ENCODE peak calls at places on chromosomes 4 and X, in eight cellular contexts. X, F, T, W, A, K, G and O are unnamed samples. For H3K4me1, the result is how much of the 10 kb centered on the place peaks cover.

GRCh38 chr4:66911898-66912297 is 633.4 kb downstream of the CENPC start:
- DNase-seq in A (no peak), F (no peak), K (no peak), X (peak), W (peak), G (peak), T (no peak), O (no peak)

GRCh38 chr4:4659871-4660651 is 118.2 kb upstream of the STX18 start:
- DNase-seq in K (no peak), W (peak), F (peak), T (no peak), G (peak), X (no peak), A (no peak), O (no peak)

GRCh38 chrX:9708923-9709553 is 56.6 kb downstream of the GPR143 start:
- DNase-seq in F (peak), G (peak), K (peak), A (peak), T (peak), W (peak), X (peak), O (peak)

GRCh38 chr4:188660796-188661195 is 521.6 kb downstream of the TRIML1 start:
- DNase-seq in K (no peak), A (no peak), T (no peak), G (no peak), F (no peak), W (no peak), X (peak), O (no peak)

GRCh38 chr4:14632041-14632440 is 370.2 kb upstream of the CPEB2 start:
- DNase-seq in G (no peak), A (no peak), W (no peak), K (no peak), T (no peak), F (no peak), X (no peak), O (no peak)

GRCh38 chrX:27336466-27337091 is 126.6 kb downstream of the PPP4R3C start:
- DNase-seq in F (peak), T (peak), K (peak), G (peak), A (peak), X (peak), W (no peak), O (peak)

GRCh38 chr4:177339794-177340374 is 30.2 kb downstream of the NEIL3 start:
- DNase-seq in X (peak), T (no peak), F (peak), W (peak), A (no peak), G (peak), K (no peak), O (no peak)

GRCh38 chrX:45505214-45505613 is 304.5 kb upstream of the DIPK2B start:
- DNase-seq in T (no peak), K (no peak), W (peak), G (peak), X (no peak), F (peak), A (no peak), O (no peak)

GRCh38 chrX:119398974-119399771 is at the start of gene SLC25A43:
- DNase-seq in T (peak), A (peak), G (peak), W (no peak), K (peak), X (peak), F (peak), O (peak)

GRCh38 chr4:84418032-84418709 is 80.9 kb downstream of the NKX6-1 start:
- DNase-seq in A (no peak), F (no peak), T (peak), K (no peak), W (no peak), G (no peak), X (no peak), O (no peak)

GRCh38 chr4:57156242-57156990 is 46.2 kb upstream of the IGFBP7 start:
- DNase-seq in W (no peak), A (no peak), G (no peak), F (peak), K (no peak), T (no peak), X (no peak), O (no peak)

GRCh38 chr4:109703664-109704351 is 563 bp upstream of the CASP6 start:
- DNase-seq in T (no peak), X (no peak), W (no peak), G (peak), A (no peak), K (no peak), F (no peak), O (no peak)

GRCh38 chr4:146511381-146511780 is 10.4 kb downstream of the SLC10A7 start:
- DNase-seq in F (no peak), T (no peak), X (no peak), K (no peak), W (no peak), A (no peak), G (no peak), O (no peak)

GRCh38 chr4:146513548-146513947 is 8.2 kb downstream of the SLC10A7 start:
- DNase-seq in T (no peak), K (no peak), F (no peak), G (no peak), X (no peak), W (no peak), A (no peak), O (no peak)

GRCh38 chr4:146508229-146508939 is 13.4 kb downstream of the SLC10A7 start:
- DNase-seq in F (no peak), K (no peak), T (no peak), A (no peak), W (no peak), X (no peak), G (no peak), O (no peak)

GRCh38 chr4:146507607-146508006 is 14.1 kb downstream of the SLC10A7 start:
- DNase-seq in F (no peak), X (no peak), W (no peak), A (no peak), T (no peak), K (no peak), G (no peak), O (no peak)

GRCh38 chr4:146510942-146511341 is 10.8 kb downstream of the SLC10A7 start:
- DNase-seq in F (no peak), T (no peak), K (no peak), X (no peak), G (no peak), A (no peak), W (no peak), O (no peak)
- TF ChIP-seq CTCF in F (no peak), T (no peak), K (no peak), X (no peak), G (peak), A (peak), W (no peak), O (no peak)

DNA sequence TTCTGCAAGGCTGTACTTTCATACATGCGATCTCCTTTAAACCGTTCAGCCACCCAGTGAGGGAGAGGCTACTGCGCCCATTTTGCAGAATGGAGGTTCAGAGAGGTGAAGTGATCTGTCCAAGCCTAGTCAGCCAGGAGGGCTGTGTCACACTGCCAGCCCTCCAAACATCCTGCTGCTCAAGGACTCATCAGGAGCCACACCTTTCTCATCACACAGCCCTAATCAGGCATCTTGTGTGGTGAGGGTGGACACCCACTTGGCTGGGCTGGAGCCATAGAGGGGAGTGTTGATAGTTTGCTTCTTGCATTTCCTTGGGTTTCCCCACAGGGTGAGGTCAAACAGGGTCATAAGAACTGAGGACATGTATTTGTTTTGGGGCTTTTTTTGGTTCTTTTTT is 5.4 kb upstream of the CXCR3 start:
- DNase-seq in K (no peak), W (no peak), F (no peak), T (no peak), A (no peak), G (no peak), X (no peak), O (no peak)
- H3K4me1 ChIP-seq in K (under half), W (under half), F (under half), T (under half), A (under half), G (under half), X (half or more), O (under half)

GRCh38 chrX:104482757-104483156 is 83.2 kb upstream of the IL1RAPL2 start:
- DNase-seq in G (no peak), A (no peak), X (peak), K (no peak), F (no peak), T (no peak), W (no peak), O (no peak)
- TF ChIP-seq CTCF in G (no peak), A (peak), X (peak), K (no peak), F (peak), T (no peak), W (no peak), O (no peak)

GRCh38 chrX:38930474-38930873 is 129.2 kb downstream of the MID1IP1 start:
- DNase-seq in K (no peak), X (no peak), W (no peak), A (no peak), F (no peak), G (no peak), T (no peak), O (no peak)
- H3K4me1 ChIP-seq in K (under half), X (under half), W (under half), A (under half), F (under half), G (under half), T (under half), O (under half)

GRCh38 chrX:40576291-40576690 is 4.5 kb upstream of the ATP6AP2 start:
- DNase-seq in A (no peak), K (no peak), W (no peak), G (no peak), X (no peak), F (no peak), T (no peak), O (no peak)

GRCh38 chrX:40578039-40578438 is 2.7 kb upstream of the ATP6AP2 start:
- DNase-seq in K (no peak), F (no peak), X (no peak), G (no peak), T (no peak), A (no peak), W (no peak), O (no peak)

GRCh38 chrX:40571600-40571999 is 9.2 kb upstream of the ATP6AP2 start:
- DNase-seq in G (no peak), F (no peak), T (no peak), W (no peak), X (no peak), K (no peak), A (no peak), O (no peak)

GRCh38 chrX:40570346-40571093 is 10.2 kb upstream of the ATP6AP2 start:
- DNase-seq in X (no peak), G (peak), W (no peak), T (no peak), A (no peak), K (no peak), F (no peak), O (no peak)

GRCh38 chrX:40573763-40574162 is 7.0 kb upstream of the ATP6AP2 start:
- DNase-seq in T (peak), K (no peak), X (peak), A (peak), F (peak), G (peak), W (no peak), O (no peak)
- TF ChIP-seq CTCF in T (no peak), K (no peak), X (peak), A (peak), F (peak), G (peak), W (peak), O (peak)

GRCh38 chr4:1041147-1041935 is 29.9 kb downstream of the FGFRL1 start:
- DNase-seq in T (no peak), F (peak), W (peak), G (peak), K (peak), X (no peak), A (no peak), O (no peak)
- H3K4me1 ChIP-seq in T (under half), F (half or more), W (half or more), G (under half), K (under half), X (under half), A (under half), O (under half)

DNA sequence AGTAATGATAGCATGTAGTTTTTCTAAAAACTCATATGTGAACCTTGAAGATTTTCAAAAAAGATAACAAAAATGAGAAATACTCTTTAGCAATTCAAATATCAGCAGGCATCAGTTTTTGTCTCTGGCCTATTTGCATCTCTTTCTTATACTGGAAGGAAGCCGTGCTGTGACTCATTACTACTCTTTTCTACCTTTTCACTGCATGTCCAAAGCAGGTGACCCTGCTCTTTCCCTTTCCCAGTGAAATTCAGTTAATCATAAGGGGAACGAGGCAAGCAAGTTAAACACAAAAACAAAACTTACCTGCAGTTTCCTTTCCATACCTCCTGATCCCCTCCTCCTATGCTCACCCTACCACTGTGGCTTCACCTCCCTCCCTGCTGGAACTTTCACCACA is 9.3 kb downstream of the SPATA4 start:
- DNase-seq in X (no peak), F (no peak), W (no peak), A (no peak), G (no peak), K (no peak), T (no peak), O (no peak)
- TF ChIP-seq CTCF in X (no peak), F (no peak), W (no peak), A (no peak), G (no peak), K (no peak), T (no peak), O (no peak)

GRCh38 chr4:17812801-17813200 is 2.0 kb downstream of the NCAPG start:
- DNase-seq in G (peak), T (no peak), K (no peak), F (no peak), X (no peak), A (no peak), W (no peak), O (no peak)

GRCh38 chr4:17809667-17810066 is 890 bp downstream of the DCAF16 start:
- DNase-seq in F (no peak), X (no peak), A (no peak), G (no peak), T (no peak), W (no peak), K (no peak), O (no peak)

GRCh38 chr4:17812125-17812524 is 1.3 kb downstream of the NCAPG start:
- DNase-seq in G (no peak), X (no peak), F (no peak), T (no peak), K (no peak), A (no peak), W (no peak), O (no peak)

GRCh38 chr4:17811078-17811603 is 362 bp downstream of the NCAPG start:
- DNase-seq in F (no peak), G (no peak), W (no peak), X (peak), K (peak), A (no peak), T (peak), O (peak)

DNA sequence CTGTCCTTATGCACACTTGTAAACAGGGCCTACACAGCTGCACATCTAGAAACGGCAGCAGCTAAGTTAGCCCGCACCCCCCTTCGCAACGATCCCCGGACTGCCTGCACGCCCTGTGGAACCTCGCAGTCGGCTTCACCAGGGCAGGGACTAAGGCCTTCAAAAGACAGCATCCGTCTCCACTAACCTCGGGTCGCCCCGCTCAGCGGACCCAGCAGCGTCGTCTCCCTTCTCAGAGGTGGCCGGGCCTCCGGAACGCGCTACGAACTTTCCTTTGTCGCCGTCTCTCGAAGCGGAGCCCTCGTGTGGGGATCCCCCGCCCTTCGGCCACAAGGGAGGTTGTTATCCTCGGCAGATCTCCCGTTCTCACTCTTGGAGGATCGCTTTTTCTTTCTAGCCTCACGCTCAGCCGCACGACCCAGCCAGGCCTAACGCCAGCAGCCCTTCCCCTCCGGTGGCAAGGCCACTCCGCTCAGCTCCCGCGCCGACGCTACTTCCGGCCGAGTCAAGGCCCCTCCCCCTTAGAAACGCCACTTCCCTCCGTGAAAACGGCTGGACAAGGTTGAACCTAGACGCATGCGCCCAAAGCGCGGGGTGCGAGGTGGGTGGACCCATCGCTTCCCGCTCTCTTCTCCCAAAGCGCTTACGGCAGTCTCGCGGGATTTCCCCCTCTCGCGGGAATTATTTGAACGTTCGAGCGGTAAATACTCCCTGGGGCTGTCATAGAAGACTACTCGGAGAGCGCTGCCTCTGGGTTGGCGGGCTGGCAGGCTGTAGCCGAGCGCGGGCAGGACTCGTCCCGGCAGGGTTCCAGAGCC is at the start of the genes DCAF16 and NCAPG:
- DNase-seq in A (peak), K (peak), W (peak), F (peak), G (peak), X (peak), T (peak), O (peak)
- H3K4me1 ChIP-seq in A (under half), K (half or more), W (under half), F (under half), G (under half), X (under half), T (under half), O (under half)